ENCODE peak calls at places on chromosomes 2 and 18, in ten cellular contexts. Y is GOT3; P is fibroblast of lung; G is activated naive CD4-positive, alpha-beta T cell treated with Interleukin-2 at 50 U/mL for 16 hours; R is T follicular helper cell; E is HTR-8/SVneo; O is neural progenitor cell; K is AG09319; Z is epithelial cell of proximal tubule; N is NCI-H1694. F is an unnamed sample.

GRCh38 chr2:2527162-2527561 is 196.1 kb upstream of the MYT1L start:
- DNase-seq in E (no peak), O (no peak), R (no peak), Z (no peak), P (no peak), G (no peak), K (no peak), N (no peak), Y (no peak), F (no peak)

GRCh38 chr2:231464576-231465540 is 574 bp upstream of the NCL start:
- DNase-seq in N (peak; percentile 92), E (peak; percentile 98), Z (no peak), K (no peak), O (peak; percentile 99), R (peak; percentile 97), G (peak; percentile 98), P (peak; percentile 24), Y (peak; percentile 93), F (peak; percentile 99)

GRCh38 chr2:221435161-221435560 is 136.9 kb downstream of the EPHA4 start:
- DNase-seq in O (no peak), G (no peak), K (no peak), Z (no peak), P (no peak), N (no peak), E (no peak), Y (no peak), R (no peak), F (no peak)

GRCh38 chr2:213150315-213150951 is 979 bp downstream of the IKZF2 start:
- DNase-seq in E (no peak), G (no peak), P (peak; percentile 27), N (no peak), Y (no peak), Z (no peak), O (peak; percentile 63), R (no peak), K (no peak), F (no peak)

GRCh38 chr2:32330136-32330535 is 26.7 kb upstream of the BIRC6 start:
- DNase-seq in G (no peak), P (peak; percentile 70), E (no peak), Y (no peak), Z (no peak), K (no peak), N (no peak), O (no peak), R (no peak), F (no peak)

GRCh38 chr2:113132622-113133021 is 5.2 kb downstream of the IL1RN start:
- DNase-seq in G (no peak), N (no peak), K (no peak), Y (no peak), R (no peak), E (no peak), O (no peak), P (no peak), Z (no peak), F (no peak)

GRCh38 chr18:62713651-62714247 is 1.6 kb upstream of the PHLPP1 start:
- DNase-seq in P (peak; percentile 12), Z (no peak), E (no peak), R (no peak), G (no peak), N (no peak), K (no peak), O (no peak), Y (no peak), F (no peak)

GRCh38 chr2:45273412-45274189 is 264.3 kb upstream of the SIX2 start:
- DNase-seq in R (no peak), K (no peak), E (no peak), N (no peak), P (no peak), Y (no peak), G (no peak), O (no peak), Z (no peak), F (no peak)

GRCh38 chr2:73232471-73233153 is 427 bp downstream of the PRADC1 start:
- DNase-seq in E (no peak), G (peak; percentile 37), R (no peak), O (no peak), Z (no peak), Y (no peak), K (no peak), P (no peak), N (peak; percentile 5), F (peak; percentile 59)

GRCh38 chr2:84782717-84783442 is 98.0 kb downstream of the TRABD2A start:
- DNase-seq in Z (no peak), E (no peak), N (no peak), R (peak; percentile 27), G (peak; percentile 29), Y (no peak), O (no peak), P (peak; percentile 10), K (no peak), F (peak; percentile 24)

GRCh38 chr2:184206045-184206444 is 392.3 kb upstream of the ZNF804A start:
- DNase-seq in G (no peak), E (no peak), N (no peak), Z (no peak), O (no peak), K (no peak), Y (no peak), R (no peak), P (no peak), F (no peak)

GRCh38 chr2:121189011-121189410 is 96.0 kb downstream of the TFCP2L1 start:
- DNase-seq in R (no peak), P (no peak), G (no peak), N (no peak), K (no peak), Y (no peak), O (no peak), Z (no peak), E (no peak), F (no peak)

GRCh38 chr2:237304763-237305514 is 109.0 kb downstream of the COL6A3 start:
- DNase-seq in G (no peak), R (no peak), O (no peak), P (peak; percentile 95), N (no peak), Z (peak; percentile 92), K (no peak), Y (no peak), E (no peak), F (no peak)

GRCh38 chr2:157024129-157024528 is 233.4 kb upstream of the GALNT5 start:
- DNase-seq in R (no peak), G (no peak), Y (no peak), K (no peak), Z (no peak), E (no peak), P (no peak), N (no peak), O (no peak), F (no peak)

GRCh38 chr2:195370167-195370943 is 286.7 kb upstream of the SLC39A10 start:
- DNase-seq in Z (no peak), G (no peak), E (no peak), R (no peak), P (no peak), O (no peak), Y (no peak), N (no peak), K (no peak), F (no peak)

GRCh38 chr2:23745726-23746105 is 181.2 kb downstream of the ATAD2B start:
- DNase-seq in O (no peak), Y (no peak), G (no peak), K (no peak), P (peak; percentile 19), Z (no peak), E (no peak), R (no peak), N (peak; percentile 95), F (no peak)

GRCh38 chr2:241302759-241303651 is 12.5 kb downstream of the HDLBP start:
- DNase-seq in G (no peak), Z (no peak), N (no peak), O (no peak), P (no peak), Y (no peak), R (no peak), E (no peak), K (no peak), F (no peak)

GRCh38 chr2:134707330-134707676 is 11.5 kb downstream of the TMEM163 start:
- DNase-seq in Z (no peak), O (no peak), E (no peak), P (no peak), G (no peak), N (no peak), R (no peak), K (no peak), Y (no peak), F (no peak)

GRCh38 chr2:47007221-47007825 is 91.7 kb upstream of the MCFD2 start:
- DNase-seq in Z (no peak), N (peak; percentile 43), O (no peak), K (no peak), R (no peak), E (no peak), Y (no peak), P (no peak), G (no peak), F (no peak)

GRCh38 chr2:148860037-148860436 is 15.0 kb upstream of the KIF5C start:
- DNase-seq in K (no peak), G (no peak), O (no peak), R (no peak), Y (no peak), P (peak; percentile 4), N (no peak), Z (no peak), E (no peak), F (no peak)

GRCh38 chr2:170845343-170845742 is 28.7 kb downstream of the GAD1 start:
- DNase-seq in P (no peak), Y (no peak), E (no peak), Z (no peak), N (no peak), G (no peak), R (no peak), O (peak; percentile 55), K (no peak), F (peak; percentile 53)